ENCODE peak calls at places on chromosomes 2 and 18, in nine cellular contexts. S is esophagus squamous epithelium, Y is thoracic aorta, A is left ventricle myocardium inferior, C is uterus, D is adrenal gland, I is Caco-2, P is body of pancreas, Q is RWPE2. B is an unnamed sample.

GRCh38 chr18:45839415-45840395 is 14.2 kb downstream of the SIGLEC15 start:
- DNase-seq in S (no peak), Y (no peak), A (no peak), C (no peak), D (no peak), I (peak; percentile 46), P (peak; percentile 43), Q (no peak), B (peak; percentile 62)

GRCh38 chr2:113236367-113237159 is 42.2 kb downstream of the PAX8 start:
- DNase-seq in S (no peak), Y (no peak), A (no peak), C (no peak), D (no peak), I (no peak), P (no peak), Q (no peak), B (peak; percentile 17)

GRCh38 chr2:38465789-38466127 is 88.7 kb upstream of the ATL2 start:
- DNase-seq in S (no peak), Y (no peak), A (no peak), C (no peak), D (peak; percentile 37), I (peak; percentile 48), P (peak; percentile 21), Q (no peak), B (peak; percentile 34)

GRCh38 chr2:221602938-221603337 is 30.8 kb upstream of the EPHA4 start:
- DNase-seq in S (no peak), Y (no peak), A (no peak), C (no peak), D (no peak), I (no peak), P (no peak), Q (no peak), B (no peak)

GRCh38 chr2:3185256-3185655 is 192.4 kb downstream of the EIPR1 start:
- DNase-seq in S (no peak), Y (no peak), A (no peak), C (no peak), D (no peak), I (peak; percentile 27), P (no peak), Q (no peak), B (no peak)

GRCh38 chr2:134359367-134360081 is 105.7 kb downstream of the MGAT5 start:
- DNase-seq in S (no peak), Y (no peak), A (peak; percentile 17), C (no peak), D (no peak), I (peak; percentile 47), P (no peak), Q (no peak), B (peak; percentile 60)

GRCh38 chr2:25685741-25686140 is 12.4 kb upstream of the DTNB start:
- DNase-seq in S (no peak), Y (no peak), A (no peak), C (no peak), D (no peak), I (no peak), P (no peak), Q (no peak), B (no peak)

GRCh38 chr2:181239400-181239799 is 217.8 kb upstream of the ITGA4 start:
- DNase-seq in S (no peak), Y (no peak), A (no peak), C (no peak), D (no peak), I (no peak), P (no peak), Q (no peak), B (no peak)

GRCh38 chr2:202208526-202208925 is 29.9 kb downstream of the SUMO1 start:
- DNase-seq in S (no peak), Y (no peak), A (no peak), C (no peak), D (no peak), I (no peak), P (no peak), Q (no peak), B (no peak)

GRCh38 chr2:237154050-237154638 is 68.5 kb downstream of the COPS8 start:
- DNase-seq in S (no peak), Y (no peak), A (no peak), C (no peak), D (no peak), I (no peak), P (peak; percentile 45), Q (no peak), B (peak; percentile 37)

GRCh38 chr2:134625311-134625710 is 93.5 kb downstream of the TMEM163 start:
- DNase-seq in S (no peak), Y (no peak), A (no peak), C (no peak), D (no peak), I (no peak), P (no peak), Q (no peak), B (no peak)

GRCh38 chr2:226426292-226426736 is 373.3 kb downstream of the IRS1 start:
- DNase-seq in S (no peak), Y (no peak), A (no peak), C (no peak), D (no peak), I (no peak), P (no peak), Q (no peak), B (peak; percentile 96)

GRCh38 chr2:240597054-240597418 is 10.5 kb downstream of the CAPN10 start:
- DNase-seq in S (no peak), Y (no peak), A (peak; percentile 15), C (peak; percentile 6), D (no peak), I (peak; percentile 8), P (no peak), Q (peak; percentile 56), B (no peak)

GRCh38 chr18:79222790-79223189 is 153.6 kb downstream of the ATP9B start:
- DNase-seq in S (no peak), Y (no peak), A (no peak), C (no peak), D (no peak), I (no peak), P (no peak), Q (no peak), B (no peak)

GRCh38 chr18:49768051-49768391 is 45.3 kb downstream of the ACAA2 start:
- DNase-seq in S (no peak), Y (no peak), A (peak; percentile 33), C (no peak), D (no peak), I (peak; percentile 68), P (peak; percentile 33), Q (no peak), B (peak; percentile 65)

GRCh38 chr2:217338306-217338916 is 478.5 kb upstream of the TNP1 start:
- DNase-seq in S (no peak), Y (no peak), A (no peak), C (peak; percentile 56), D (no peak), I (no peak), P (no peak), Q (no peak), B (peak; percentile 31)

GRCh38 chr2:28645553-28645952 is 106.1 kb upstream of the PPP1CB start:
- DNase-seq in S (no peak), Y (no peak), A (no peak), C (no peak), D (no peak), I (no peak), P (no peak), Q (no peak), B (no peak)

GRCh38 chr2:28649481-28650260 is 102.0 kb upstream of the PPP1CB start:
- DNase-seq in S (no peak), Y (no peak), A (no peak), C (no peak), D (no peak), I (no peak), P (no peak), Q (no peak), B (peak; percentile 72)

GRCh38 chr2:28648671-28649395 is 102.8 kb upstream of the PPP1CB start:
- DNase-seq in S (no peak), Y (no peak), A (no peak), C (no peak), D (no peak), I (no peak), P (no peak), Q (no peak), B (no peak)

GRCh38 chr2:28648147-28648546 is 103.5 kb upstream of the PPP1CB start:
- DNase-seq in S (no peak), Y (no peak), A (no peak), C (peak; percentile 57), D (no peak), I (no peak), P (no peak), Q (no peak), B (no peak)

DNA sequence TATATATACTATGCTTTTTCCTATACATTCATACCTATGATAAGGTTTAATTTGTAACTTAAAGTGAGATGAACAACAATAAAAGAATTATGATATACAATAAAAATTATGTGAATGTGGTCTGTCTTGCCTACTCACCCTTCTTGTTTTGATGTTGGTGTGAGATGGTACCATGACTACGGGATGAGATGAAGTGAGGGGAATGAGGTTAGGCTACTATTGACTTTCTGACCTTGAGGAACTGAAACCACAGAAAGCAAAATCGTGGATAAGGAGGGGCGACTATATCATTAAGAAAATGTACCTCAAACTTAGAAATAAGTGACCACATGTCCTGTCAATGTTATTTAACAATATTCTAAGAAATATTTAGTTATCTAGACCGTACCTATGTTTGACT is 103.9 kb upstream of the PPP1CB start:
- DNase-seq in S (no peak), Y (no peak), A (no peak), C (no peak), D (no peak), I (no peak), P (no peak), Q (no peak), B (no peak)
- H3K4me1 ChIP-seq in S (peaks cover 14% of the 10 kb centered on the region), Y (peaks cover 16% of the 10 kb centered on the region), A (peaks cover 9% of the 10 kb centered on the region), C (no peaks in the 10 kb centered on the region), D (peaks cover 7% of the 10 kb centered on the region), I (peaks cover 43% of the 10 kb centered on the region), P (peaks cover 11% of the 10 kb centered on the region), Q (peaks cover 60% of the 10 kb centered on the region), B (peaks cover 57% of the 10 kb centered on the region)

DNA sequence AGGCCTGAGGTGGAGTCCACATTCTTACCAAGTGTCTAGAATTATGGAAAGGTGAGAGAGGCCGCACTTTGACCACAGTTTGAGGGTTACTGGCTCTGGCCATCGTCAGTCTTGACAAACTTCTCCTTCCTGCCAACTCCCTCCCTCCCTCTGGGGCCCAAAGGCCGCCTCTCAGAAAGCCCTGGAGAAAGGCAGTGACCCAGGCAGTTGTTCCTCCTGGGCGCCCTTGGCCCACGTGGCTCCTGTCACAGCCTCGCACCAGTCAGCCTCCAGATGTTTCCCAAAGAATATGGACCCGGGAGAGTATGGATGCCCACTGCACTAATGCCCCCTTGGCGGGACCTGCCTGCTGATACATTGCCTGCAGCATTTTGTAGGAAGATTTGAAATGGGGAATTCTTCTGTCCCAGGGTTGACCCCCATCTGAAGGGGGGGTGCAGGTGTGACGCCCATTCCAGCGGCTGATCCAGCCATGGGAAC is 61.7 kb downstream of the ASB1 start:
- DNase-seq in S (no peak), Y (no peak), A (no peak), C (no peak), D (no peak), I (no peak), P (no peak), Q (no peak), B (no peak)
- TF ChIP-seq CTCF in S (no peak), Y (no peak), A (no peak), C (no peak), D (no peak), I (no peak), P (no peak), Q (no peak), B (no peak)

GRCh38 chr2:163657257-163657656 is 78.6 kb downstream of the FIGN start:
- DNase-seq in S (no peak), Y (no peak), A (no peak), C (no peak), D (no peak), I (no peak), P (no peak), Q (no peak), B (peak; percentile 69)
- H3K4me1 ChIP-seq in S (no peaks in the 10 kb centered on the region), Y (peaks cover 36% of the 10 kb centered on the region), A (peaks cover 66% of the 10 kb centered on the region), C (no peaks in the 10 kb centered on the region), D (peaks cover 17% of the 10 kb centered on the region), I (no peaks in the 10 kb centered on the region), P (no peaks in the 10 kb centered on the region), Q (peaks cover 32% of the 10 kb centered on the region), B (peaks cover 27% of the 10 kb centered on the region)

GRCh38 chr18:63099848-63100625 is 219.5 kb downstream of the BCL2 start:
- DNase-seq in S (no peak), Y (no peak), A (peak; percentile 68), C (no peak), D (no peak), I (peak; percentile 71), P (peak; percentile 60), Q (no peak), B (no peak)
- TF ChIP-seq CTCF in S (no peak), Y (no peak), A (no peak), C (no peak), D (no peak), I (no peak), P (no peak), Q (no peak), B (no peak)

B was measured in mammary epithelial cell.